ENCODE peak calls at places on chromosome 11, in four cellular contexts. One of them, this sample, is unnamed.

GRCh38 chr11:104623518-104623917 is 274.7 kb downstream of the CASP12 start:
- DNase-seq in fibroblast of mammary gland: peak
- DNase-seq in PC-3: peak
- DNase-seq in Caco-2: no peak
- DNase-seq in this sample: no peak

GRCh38 chr11:8296872-8297271 is 33.2 kb upstream of the LMO1 start:
- DNase-seq in fibroblast of mammary gland: peak
- DNase-seq in Caco-2: no peak
- DNase-seq in PC-3: no peak
- DNase-seq in this sample: no peak

GRCh38 chr11:78228467-78228866 is 39.7 kb downstream of the USP35 start:
- DNase-seq in Caco-2: peak
- DNase-seq in PC-3: peak
- DNase-seq in fibroblast of mammary gland: peak
- DNase-seq in this sample: peak

GRCh38 chr11:100403817-100404216 is 283.3 kb upstream of the ARHGAP42 start:
- DNase-seq in Caco-2: peak
- DNase-seq in PC-3: no peak
- DNase-seq in fibroblast of mammary gland: no peak
- DNase-seq in this sample: no peak

GRCh38 chr11:34632105-34632780 is 11.3 kb downstream of the EHF start:
- DNase-seq in fibroblast of mammary gland: no peak
- DNase-seq in PC-3: peak
- DNase-seq in Caco-2: no peak
- DNase-seq in this sample: peak

GRCh38 chr11:69896250-69896649 is 77.0 kb upstream of the FGF3 start:
- DNase-seq in Caco-2: no peak
- DNase-seq in PC-3: no peak
- DNase-seq in fibroblast of mammary gland: no peak
- DNase-seq in this sample: no peak

GRCh38 chr11:105202844-105203548 is 63.4 kb upstream of the CARD18 start:
- DNase-seq in fibroblast of mammary gland: peak
- DNase-seq in PC-3: peak
- DNase-seq in Caco-2: peak
- DNase-seq in this sample: no peak

GRCh38 chr11:100706179-100706578 is 19.1 kb downstream of the ARHGAP42 start:
- DNase-seq in PC-3: no peak
- DNase-seq in fibroblast of mammary gland: no peak
- DNase-seq in Caco-2: no peak
- DNase-seq in this sample: no peak

GRCh38 chr11:107370390-107370789 is 87.2 kb downstream of the CWF19L2 start:
- DNase-seq in Caco-2: no peak
- DNase-seq in fibroblast of mammary gland: peak
- DNase-seq in PC-3: peak
- DNase-seq in this sample: no peak

GRCh38 chr11:113951487-113951886 is 23.4 kb upstream of the HTR3A start:
- DNase-seq in fibroblast of mammary gland: no peak
- DNase-seq in Caco-2: no peak
- DNase-seq in PC-3: no peak
- DNase-seq in this sample: no peak

GRCh38 chr11:75980031-75980430 is 165.0 kb downstream of the UVRAG start:
- DNase-seq in PC-3: no peak
- DNase-seq in Caco-2: no peak
- DNase-seq in fibroblast of mammary gland: no peak
- DNase-seq in this sample: no peak

GRCh38 chr11:95520765-95521542 is 268.6 kb downstream of the FAM76B start:
- DNase-seq in Caco-2: no peak
- DNase-seq in fibroblast of mammary gland: peak
- DNase-seq in PC-3: peak
- DNase-seq in this sample: no peak

GRCh38 chr11:67119577-67120391 is 721 bp downstream of the KDM2A start:
- DNase-seq in PC-3: peak
- DNase-seq in fibroblast of mammary gland: no peak
- DNase-seq in Caco-2: peak
- DNase-seq in this sample: no peak

GRCh38 chr11:94400075-94400838 is 962 bp downstream of the GPR83 start:
- DNase-seq in fibroblast of mammary gland: no peak
- DNase-seq in PC-3: no peak
- DNase-seq in Caco-2: no peak
- DNase-seq in this sample: no peak

GRCh38 chr11:19952101-19952605 is 208.1 kb downstream of the DBX1 start:
- DNase-seq in PC-3: no peak
- DNase-seq in Caco-2: peak
- DNase-seq in fibroblast of mammary gland: no peak
- DNase-seq in this sample: no peak

GRCh38 chr11:134481135-134481534 is 69.1 kb upstream of the B3GAT1 start:
- DNase-seq in PC-3: no peak
- DNase-seq in fibroblast of mammary gland: no peak
- DNase-seq in Caco-2: no peak
- DNase-seq in this sample: no peak

GRCh38 chr11:96185220-96185768 is 157.7 kb downstream of the MAML2 start:
- DNase-seq in PC-3: no peak
- DNase-seq in fibroblast of mammary gland: no peak
- DNase-seq in Caco-2: no peak
- DNase-seq in this sample: no peak

GRCh38 chr11:94028436-94028835 is 7.3 kb downstream of the HEPHL1 start:
- DNase-seq in PC-3: peak
- DNase-seq in Caco-2: no peak
- DNase-seq in fibroblast of mammary gland: peak
- DNase-seq in this sample: no peak

GRCh38 chr11:96303067-96303466 is 39.9 kb downstream of the MAML2 start:
- DNase-seq in fibroblast of mammary gland: peak
- DNase-seq in PC-3: peak
- DNase-seq in Caco-2: no peak
- DNase-seq in this sample: no peak

GRCh38 chr11:102553835-102554282 is 23.3 kb upstream of the MMP7 start:
- DNase-seq in fibroblast of mammary gland: no peak
- DNase-seq in PC-3: peak
- DNase-seq in Caco-2: no peak
- DNase-seq in this sample: no peak

GRCh38 chr11:126167476-126167875 is 44.0 kb downstream of the RPUSD4 start:
- DNase-seq in PC-3: no peak
- DNase-seq in Caco-2: no peak
- DNase-seq in fibroblast of mammary gland: peak
- DNase-seq in this sample: no peak

GRCh38 chr11:16226245-16226644 is 130.1 kb downstream of the SOX6 start:
- DNase-seq in fibroblast of mammary gland: peak
- DNase-seq in PC-3: peak
- DNase-seq in Caco-2: no peak
- DNase-seq in this sample: peak

GRCh38 chr11:109112748-109113378 is 309.1 kb upstream of the C11orf87 start:
- DNase-seq in Caco-2: no peak
- DNase-seq in PC-3: no peak
- DNase-seq in fibroblast of mammary gland: no peak
- DNase-seq in this sample: no peak

GRCh38 chr11:28566643-28567042 is 458.5 kb downstream of the METTL15 start:
- DNase-seq in PC-3: no peak
- DNase-seq in fibroblast of mammary gland: peak
- DNase-seq in Caco-2: peak
- DNase-seq in this sample: no peak

GRCh38 chr11:74311352-74311926 is at the start of gene P4HA3:
- DNase-seq in PC-3: peak
- DNase-seq in Caco-2: peak
- DNase-seq in fibroblast of mammary gland: peak
- DNase-seq in this sample: no peak

GRCh38 chr11:2210366-2211112 is 38.9 kb upstream of the TH start:
- DNase-seq in PC-3: no peak
- DNase-seq in fibroblast of mammary gland: no peak
- DNase-seq in Caco-2: no peak
- DNase-seq in this sample: no peak

GRCh38 chr11:122910775-122911174 is 28.2 kb downstream of the JHY start:
- DNase-seq in PC-3: peak
- DNase-seq in fibroblast of mammary gland: peak
- DNase-seq in Caco-2: peak
- DNase-seq in this sample: peak

GRCh38 chr11:17162376-17162775 is 45.4 kb downstream of the PIK3C2A start:
- DNase-seq in fibroblast of mammary gland: no peak
- DNase-seq in PC-3: no peak
- DNase-seq in Caco-2: no peak
- DNase-seq in this sample: no peak

GRCh38 chr11:130175898-130176297 is 16.3 kb downstream of the ST14 start:
- DNase-seq in fibroblast of mammary gland: no peak
- DNase-seq in PC-3: no peak
- DNase-seq in Caco-2: no peak
- DNase-seq in this sample: no peak

GRCh38 chr11:100892886-100893285 is 205.8 kb downstream of the ARHGAP42 start:
- DNase-seq in fibroblast of mammary gland: peak
- DNase-seq in PC-3: peak
- DNase-seq in Caco-2: no peak
- DNase-seq in this sample: no peak

DNA sequence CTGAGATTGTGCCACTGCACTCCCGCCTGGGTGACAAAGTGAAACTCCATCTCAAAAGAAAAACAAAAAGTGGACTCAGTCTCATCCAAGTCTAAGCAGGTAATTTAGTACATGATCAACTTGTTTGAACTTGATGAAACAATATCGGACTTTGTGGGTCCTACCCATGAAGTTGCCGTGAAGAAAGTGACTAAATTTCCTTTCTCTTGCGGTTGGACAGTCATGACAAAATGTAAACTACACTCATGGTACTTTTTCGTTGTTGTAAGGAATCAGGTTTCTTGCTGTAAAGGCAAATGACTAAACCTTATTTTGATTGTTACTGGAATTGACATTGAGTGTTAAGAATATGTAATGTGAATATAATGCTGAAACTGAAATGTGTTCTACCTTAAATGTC is 164.5 kb upstream of the PLET1 start:
- DNase-seq in Caco-2: no peak
- DNase-seq in PC-3: peak
- DNase-seq in fibroblast of mammary gland: no peak
- DNase-seq in this sample: no peak
- TF ChIP-seq CTCF in Caco-2: no peak
- TF ChIP-seq CTCF in PC-3: no peak
- TF ChIP-seq CTCF in fibroblast of mammary gland: no peak
- TF ChIP-seq CTCF in this sample: no peak

DNA sequence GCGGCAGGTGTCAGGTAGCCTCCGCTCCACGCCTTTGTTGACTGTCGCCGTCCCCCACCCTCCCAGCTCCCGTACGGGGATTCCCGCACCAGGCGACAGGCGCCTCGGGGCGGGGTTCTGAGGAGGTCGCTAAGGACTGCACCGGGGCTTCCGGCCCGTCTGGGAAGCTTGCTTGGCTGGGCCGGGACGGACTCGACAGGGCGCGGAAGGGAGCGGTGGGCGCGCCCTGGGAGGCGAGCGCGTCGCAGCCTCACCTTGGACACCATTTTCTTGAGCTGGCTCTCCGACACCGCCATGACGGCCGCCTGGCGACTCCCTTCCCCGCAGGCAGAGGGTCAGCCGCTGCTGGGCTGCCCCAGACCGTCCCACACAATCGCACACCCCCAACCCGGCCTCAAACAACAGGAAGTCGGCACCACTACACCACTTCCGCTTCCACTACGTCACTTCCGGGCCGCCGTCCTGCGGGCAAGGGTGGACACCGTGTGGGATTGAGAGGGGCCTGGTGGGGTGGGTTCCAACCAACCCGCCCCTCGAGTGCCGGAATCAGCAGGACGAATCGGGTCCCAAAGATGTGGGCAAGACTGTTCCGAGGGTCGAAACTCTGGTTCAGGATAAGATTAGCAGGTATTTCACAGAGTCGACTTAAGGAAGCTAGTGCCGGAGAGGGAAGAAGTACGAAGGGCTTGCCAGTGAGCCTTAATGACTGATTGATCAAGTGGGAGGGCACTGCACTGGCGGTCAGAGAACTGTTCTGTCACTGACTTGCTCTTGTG is at the start of gene TSG101:
- DNase-seq in fibroblast of mammary gland: peak
- DNase-seq in PC-3: peak
- DNase-seq in Caco-2: peak
- DNase-seq in this sample: peak
- TF ChIP-seq CTCF in fibroblast of mammary gland: no peak
- TF ChIP-seq CTCF in PC-3: no peak
- TF ChIP-seq CTCF in Caco-2: no peak
- TF ChIP-seq CTCF in this sample: no peak

GRCh38 chr11:64384981-64385952 is 26.3 kb downstream of the RPS6KA4 start:
- DNase-seq in PC-3: no peak
- DNase-seq in Caco-2: peak
- DNase-seq in fibroblast of mammary gland: no peak
- DNase-seq in this sample: no peak
- TF ChIP-seq CTCF in PC-3: no peak
- TF ChIP-seq CTCF in Caco-2: peak
- TF ChIP-seq CTCF in fibroblast of mammary gland: no peak
- TF ChIP-seq CTCF in this sample: no peak

DNA sequence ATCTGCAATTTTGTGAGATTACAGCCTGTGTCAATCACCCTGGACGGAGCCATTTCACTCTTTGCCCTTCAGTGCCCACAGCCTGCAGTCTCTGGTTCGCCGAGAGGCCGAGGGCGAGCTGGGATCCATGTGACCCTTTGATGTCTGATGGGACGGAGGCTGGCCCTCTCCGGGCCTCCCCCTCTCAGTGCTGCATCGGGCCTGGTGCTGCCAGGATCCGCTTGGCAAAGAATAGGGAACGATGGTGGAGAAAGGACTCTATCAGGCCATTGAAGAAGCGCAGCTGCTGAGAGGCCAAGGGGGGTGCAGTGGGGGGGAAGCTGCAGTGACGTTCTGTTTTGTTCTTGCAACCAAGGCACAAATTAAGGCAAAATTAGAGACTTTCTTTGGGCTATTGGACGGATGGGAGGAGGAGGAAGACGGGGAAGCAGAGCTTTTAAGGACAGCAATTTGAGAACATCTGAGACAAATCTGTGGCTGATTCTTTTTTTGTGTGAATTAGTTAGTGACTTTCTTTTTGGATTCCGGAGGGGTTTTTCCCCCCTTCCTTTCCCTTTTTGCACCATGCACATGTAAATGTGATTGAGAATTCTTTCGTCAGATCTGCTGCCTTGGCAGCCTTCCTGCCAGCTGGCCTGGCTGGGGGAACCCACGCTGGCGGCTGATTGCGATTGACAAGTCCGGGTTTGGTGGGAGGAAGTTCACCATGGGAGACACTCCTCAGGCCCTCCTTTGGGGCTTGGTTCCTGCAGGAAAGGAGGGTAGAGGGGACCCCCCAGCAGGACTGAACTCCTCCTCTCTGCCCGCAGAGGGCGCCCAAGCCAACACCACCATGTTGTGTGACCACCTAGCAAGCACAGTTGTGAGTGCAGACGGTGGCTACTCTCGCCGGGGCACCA is 214.5 kb downstream of the NTM start:
- DNase-seq in PC-3: no peak
- DNase-seq in Caco-2: no peak
- DNase-seq in fibroblast of mammary gland: no peak
- DNase-seq in this sample: no peak
- TF ChIP-seq CTCF in PC-3: peak
- TF ChIP-seq CTCF in Caco-2: peak
- TF ChIP-seq CTCF in fibroblast of mammary gland: no peak
- TF ChIP-seq CTCF in this sample: peak

GRCh38 chr11:132114185-132114584 is 743.8 kb downstream of the NTM start:
- DNase-seq in PC-3: peak
- DNase-seq in Caco-2: peak
- DNase-seq in fibroblast of mammary gland: peak
- DNase-seq in this sample: peak
- TF ChIP-seq CTCF in PC-3: peak
- TF ChIP-seq CTCF in Caco-2: peak
- TF ChIP-seq CTCF in fibroblast of mammary gland: peak
- TF ChIP-seq CTCF in this sample: peak

This sample was measured in LNCaP clone FGC.